ENCODE peak calls at places on chromosome 1, in four cellular contexts. Y is tibial artery, C is adrenal gland, H is lower lobe of right lung. R is an unnamed sample.
A peak's percentile ranks its signal among the peaks of the same experiment; 100 is the strongest.

GRCh38 chr1:12600880-12601633 is 17.0 kb downstream of the DHRS3 start:
- DNase-seq in Y (no peak), C (no peak), H (no peak), R (peak; percentile 91)

GRCh38 chr1:107474877-107475612 is 334.2 kb downstream of the NTNG1 start:
- DNase-seq in Y (no peak), C (no peak), H (no peak), R (no peak)

GRCh38 chr1:62436039-62436465 is 797 bp upstream of the USP1 start:
- DNase-seq in Y (no peak), C (no peak), H (peak; percentile 98), R (peak; percentile 99)

GRCh38 chr1:201792534-201793305 is 36.2 kb upstream of the IPO9 start:
- DNase-seq in Y (peak; percentile 83), C (peak; percentile 73), H (peak; percentile 60), R (peak; percentile 95)

GRCh38 chr1:170661646-170662411 is 2.1 kb upstream of the PRRX1 start:
- DNase-seq in Y (no peak), C (no peak), H (no peak), R (peak; percentile 80)

GRCh38 chr1:199265319-199265718 is 626.5 kb downstream of the PTPRC start:
- DNase-seq in Y (no peak), C (no peak), H (no peak), R (no peak)

GRCh38 chr1:8170059-8170835 is 144.1 kb upstream of the ERRFI1 start:
- DNase-seq in Y (no peak), C (no peak), H (no peak), R (peak; percentile 56)

GRCh38 chr1:73701816-73702215 is 496.2 kb downstream of the LRRIQ3 start:
- DNase-seq in Y (no peak), C (no peak), H (no peak), R (no peak)

GRCh38 chr1:78836736-78837135 is 169.8 kb downstream of the ADGRL4 start:
- DNase-seq in Y (no peak), C (no peak), H (no peak), R (no peak)

GRCh38 chr1:98515744-98516143 is 145.8 kb upstream of the SNX7 start:
- DNase-seq in Y (no peak), C (no peak), H (no peak), R (no peak)

GRCh38 chr1:32221980-32222751 is at the start of the genes EIF3I and TMEM234:
- DNase-seq in Y (peak; percentile 94), C (peak; percentile 94), H (peak; percentile 94), R (peak; percentile 97)

GRCh38 chr1:116115476-116115875 is 4.3 kb downstream of the MAB21L3 start:
- DNase-seq in Y (no peak), C (no peak), H (no peak), R (no peak)

GRCh38 chr1:23657659-23658275 is 33.8 kb upstream of the RPL11 start:
- DNase-seq in Y (peak; percentile 38), C (peak; percentile 59), H (peak; percentile 63), R (peak; percentile 94)

GRCh38 chr1:198141668-198142351 is 15.0 kb upstream of the NEK7 start:
- DNase-seq in Y (no peak), C (no peak), H (no peak), R (no peak)

GRCh38 chr1:21869620-21870121 is 57.6 kb downstream of the LDLRAD2 start:
- DNase-seq in Y (peak; percentile 93), C (peak; percentile 89), H (no peak), R (no peak)

GRCh38 chr1:53393325-53393792 is 65.5 kb upstream of the LRP8 start:
- DNase-seq in Y (peak; percentile 57), C (peak; percentile 65), H (peak; percentile 78), R (peak; percentile 97)

GRCh38 chr1:61158592-61158991 is 76.2 kb downstream of the NFIA start:
- DNase-seq in Y (no peak), C (no peak), H (no peak), R (no peak)

GRCh38 chr1:56137829-56138505 is 441.4 kb downstream of the PLPP3 start:
- DNase-seq in Y (no peak), C (no peak), H (no peak), R (no peak)

GRCh38 chr1:201361652-201362504 is 15.6 kb downstream of the TNNT2 start:
- DNase-seq in Y (no peak), C (peak; percentile 34), H (peak; percentile 50), R (peak; percentile 94)

GRCh38 chr1:177163844-177164379 is 600 bp downstream of the ASTN1 start:
- DNase-seq in Y (no peak), C (peak; percentile 23), H (no peak), R (peak; percentile 51)

GRCh38 chr1:41695118-41695517 is 210.6 kb upstream of the EDN2 start:
- DNase-seq in Y (peak; percentile 44), C (peak; percentile 52), H (peak; percentile 71), R (no peak)

GRCh38 chr1:241749041-241749798 is 97.1 kb downstream of the WDR64 start:
- DNase-seq in Y (no peak), C (no peak), H (no peak), R (no peak)

GRCh38 chr1:167663002-167663772 is 33.2 kb downstream of the RCSD1 start:
- DNase-seq in Y (no peak), C (peak; percentile 70), H (no peak), R (no peak)

GRCh38 chr1:7420098-7420445 is 351.0 kb upstream of the VAMP3 start:
- DNase-seq in Y (no peak), C (no peak), H (no peak), R (peak; percentile 28)

GRCh38 chr1:191134796-191135195 is 657.1 kb upstream of the BRINP3 start:
- DNase-seq in Y (no peak), C (no peak), H (no peak), R (no peak)

GRCh38 chr1:42817440-42817767 is 207 bp upstream of the SVBP start:
- DNase-seq in Y (no peak), C (no peak), H (no peak), R (no peak)

GRCh38 chr1:84582802-84583587 is 8.8 kb upstream of the CTBS start:
- DNase-seq in Y (no peak), C (no peak), H (no peak), R (peak; percentile 78)

GRCh38 chr1:15411593-15412487 is 2.2 kb downstream of the EFHD2 start:
- DNase-seq in Y (peak; percentile 69), C (peak; percentile 58), H (peak; percentile 83), R (peak; percentile 77)

GRCh38 chr1:59083946-59084865 is 212.7 kb upstream of the FGGY start:
- DNase-seq in Y (no peak), C (peak; percentile 38), H (no peak), R (peak; percentile 64)

GRCh38 chr1:111199881-111200801 is at the start of gene DENND2D:
- DNase-seq in Y (peak; percentile 82), C (peak; percentile 66), H (peak; percentile 76), R (no peak)

GRCh38 chr1:145858238-145858936 is 494 bp downstream of the PIAS3 start:
- DNase-seq in Y (peak; percentile 66), C (peak; percentile 67), H (peak; percentile 73), R (peak; percentile 94)

DNA sequence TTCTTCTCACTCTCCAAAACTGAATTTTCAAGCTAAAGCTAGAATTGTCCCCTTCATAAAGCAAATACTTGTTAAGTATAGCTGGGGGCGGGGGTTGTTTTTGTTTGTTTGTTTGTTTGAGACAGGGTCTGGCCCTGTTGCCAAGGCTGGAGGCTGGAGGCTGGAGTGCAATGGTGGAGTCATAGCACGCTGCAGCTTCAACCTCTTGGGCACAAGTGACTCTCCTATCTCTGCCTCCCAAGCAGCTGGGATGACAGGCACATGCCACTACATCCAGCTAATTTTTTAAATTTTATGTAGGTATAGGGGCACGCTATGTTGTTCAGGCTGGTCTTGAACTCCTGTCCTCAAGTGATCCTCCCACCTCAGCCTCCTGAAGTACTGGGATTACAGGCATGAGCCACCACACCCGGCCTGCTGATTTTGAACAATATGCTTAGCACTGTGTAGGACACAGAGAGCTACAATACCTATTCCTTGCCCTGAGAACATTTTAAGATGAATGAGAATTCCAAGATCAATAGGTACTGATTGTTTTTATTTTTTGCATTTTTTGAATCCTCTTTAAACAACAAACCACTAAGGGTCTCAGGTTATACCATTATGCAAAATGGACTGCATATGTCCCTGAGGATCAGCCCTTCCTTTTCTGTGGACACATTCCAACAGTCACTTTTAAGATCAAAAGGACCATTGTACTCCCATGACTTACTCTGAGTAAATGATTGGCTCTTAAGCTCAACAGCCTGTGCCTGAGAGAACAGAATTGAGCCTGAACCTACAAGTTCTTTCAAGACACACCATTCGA is 42.1 kb downstream of the PCNX2 start:
- DNase-seq in Y (no peak), C (no peak), H (no peak), R (peak; percentile 37)
- H3K4me1 ChIP-seq in Y (no peaks in the 10 kb centered on the region), C (no peaks in the 10 kb centered on the region), H (no peaks in the 10 kb centered on the region), R (no peaks in the 10 kb centered on the region)

GRCh38 chr1:65850281-65850680 is 57.6 kb downstream of the PDE4B start:
- DNase-seq in Y (no peak), C (no peak), H (no peak), R (no peak)
- TF ChIP-seq CTCF in Y (no peak), C (no peak), H (no peak), R (no peak)

GRCh38 chr1:158893654-158894053 is 37.7 kb upstream of the PYHIN1 start:
- DNase-seq in Y (no peak), C (no peak), H (no peak), R (no peak)
- H3K27me3 ChIP-seq in Y (no peaks in the 10 kb centered on the region), C (no peaks in the 10 kb centered on the region), H (no peaks in the 10 kb centered on the region), R (no peaks in the 10 kb centered on the region)

GRCh38 chr1:36159614-36160387 is 3.8 kb downstream of the MAP7D1 start:
- DNase-seq in Y (no peak), C (no peak), H (no peak), R (no peak)

GRCh38 chr1:36160388-36160948 is 4.5 kb downstream of the MAP7D1 start:
- DNase-seq in Y (no peak), C (no peak), H (no peak), R (no peak)

GRCh38 chr1:36157115-36157903 is 1.3 kb downstream of the MAP7D1 start:
- DNase-seq in Y (peak; percentile 62), C (peak; percentile 45), H (no peak), R (no peak)

GRCh38 chr1:36156329-36157114 is 562 bp downstream of the MAP7D1 start:
- DNase-seq in Y (peak; percentile 68), C (peak; percentile 77), H (peak; percentile 81), R (peak; percentile 94)

DNA sequence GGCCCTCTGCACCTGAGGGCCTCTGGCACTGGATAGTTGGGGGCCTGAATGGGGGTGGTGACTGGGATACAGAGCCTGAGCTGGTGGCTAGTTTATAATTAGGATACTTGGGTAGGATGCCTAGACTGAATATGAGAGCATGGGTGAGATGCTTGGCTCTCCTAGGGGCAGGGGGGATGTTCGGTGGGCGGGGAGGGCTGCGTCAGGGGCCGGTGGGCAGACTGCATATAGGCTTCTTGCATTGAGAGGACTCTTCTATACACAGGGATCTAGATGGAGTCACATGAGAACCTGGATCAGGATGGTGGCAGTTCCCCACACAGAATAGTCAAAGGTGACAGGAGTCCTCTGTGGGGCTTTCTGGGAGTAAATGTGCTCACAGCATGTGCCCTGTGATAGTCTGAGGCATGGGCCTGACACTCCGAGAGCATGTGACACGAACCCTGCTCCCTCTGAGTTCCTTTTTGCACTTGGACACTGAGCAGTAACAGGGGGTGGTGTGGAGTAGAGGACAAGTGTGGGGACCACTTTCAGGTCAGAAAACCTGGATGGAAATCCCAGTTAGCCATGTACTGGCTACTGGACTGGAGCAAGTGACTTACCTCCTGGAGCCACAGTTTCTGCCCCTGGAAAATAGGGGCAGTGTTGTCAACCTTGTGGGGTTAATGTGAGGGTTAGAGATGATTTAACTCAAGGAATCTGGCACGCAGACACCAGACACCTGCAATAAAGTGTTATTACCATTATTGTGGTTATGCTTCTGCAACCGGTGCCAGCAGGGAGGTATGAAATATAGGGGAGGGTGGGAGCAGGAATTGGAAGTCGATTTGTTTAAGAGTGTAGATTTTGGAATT is 2.2 kb downstream of the MAP7D1 start:
- DNase-seq in Y (no peak), C (no peak), H (no peak), R (no peak)
- H3K4me1 ChIP-seq in Y (peaks cover 4% of the 10 kb centered on the region), C (peaks cover 50% of the 10 kb centered on the region), H (peaks cover 75% of the 10 kb centered on the region), R (peaks cover 32% of the 10 kb centered on the region)